ENCODE peak calls at places on chromosome 13, in four cellular contexts. X, Y, U and H are unnamed samples.

GRCh38 chr13:104385409-104385808 is 1319.2 kb upstream of the SLC10A2 start:
- DNase-seq in Y (no peak), U (no peak), X (no peak), H (no peak)

GRCh38 chr13:32940601-32941000 is 75.6 kb upstream of the KL start:
- DNase-seq in X (peak), Y (no peak), U (no peak), H (no peak)

GRCh38 chr13:51970251-51970793 is 40.9 kb downstream of the ATP7B start:
- DNase-seq in X (no peak), Y (no peak), U (no peak), H (no peak)

GRCh38 chr13:26722321-26722720 is 38.3 kb downstream of the GPR12 start:
- DNase-seq in X (no peak), Y (no peak), U (no peak), H (no peak)

GRCh38 chr13:50365300-50365682 is 350.0 kb downstream of the KCNRG start:
- DNase-seq in Y (no peak), X (no peak), U (no peak), H (no peak)

GRCh38 chr13:84985860-84986259 is 813.4 kb downstream of the SLITRK6 start:
- DNase-seq in U (no peak), X (no peak), Y (no peak), H (no peak)

GRCh38 chr13:114099191-114099590 is 33.2 kb downstream of the RASA3 start:
- DNase-seq in Y (no peak), U (peak), X (peak), H (no peak)

GRCh38 chr13:113980489-113981064 is 6.7 kb upstream of the C13orf46 start:
- DNase-seq in U (no peak), X (no peak), Y (no peak), H (no peak)

GRCh38 chr13:30803791-30804190 is 68.4 kb downstream of the ALOX5AP start:
- DNase-seq in U (no peak), Y (no peak), X (no peak), H (no peak)
- TF ChIP-seq TCF12 in U (no peak), Y (no peak), X (no peak), H (no peak)

DNA sequence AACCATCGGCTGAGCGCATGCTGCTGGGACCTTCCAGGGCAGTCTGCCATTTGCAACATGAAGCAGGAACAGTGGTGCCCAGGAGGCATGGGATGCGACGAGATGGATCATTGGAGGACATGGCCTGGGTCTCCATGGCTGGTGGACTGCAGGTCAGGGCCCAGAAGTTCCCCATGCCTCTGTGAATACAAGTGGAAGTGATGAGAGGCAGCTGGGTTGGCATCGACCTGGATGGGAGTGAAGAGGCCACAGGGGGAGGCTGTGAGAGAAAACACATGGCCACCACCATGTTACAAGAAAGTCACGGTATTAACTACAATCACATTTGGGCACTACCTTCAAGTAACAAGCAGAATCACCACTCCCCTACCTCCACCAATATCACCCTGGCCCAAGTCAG is 262.0 kb downstream of the FOXO1 start:
- DNase-seq in X (no peak), Y (no peak), U (no peak), H (no peak)
- TF ChIP-seq RAD21 in X (no peak), Y (no peak), U (no peak), H (no peak)

GRCh38 chr13:30797847-30798246 is 62.5 kb downstream of the ALOX5AP start:
- DNase-seq in U (no peak), Y (no peak), X (no peak), H (no peak)

GRCh38 chr13:30796833-30797601 is 61.7 kb downstream of the ALOX5AP start:
- DNase-seq in U (no peak), Y (no peak), X (no peak), H (no peak)

GRCh38 chr13:30800107-30800506 is 64.8 kb downstream of the ALOX5AP start:
- DNase-seq in X (no peak), Y (no peak), U (no peak), H (no peak)

GRCh38 chr13:30796132-30796832 is 60.9 kb downstream of the ALOX5AP start:
- DNase-seq in X (no peak), Y (peak), U (no peak), H (no peak)

DNA sequence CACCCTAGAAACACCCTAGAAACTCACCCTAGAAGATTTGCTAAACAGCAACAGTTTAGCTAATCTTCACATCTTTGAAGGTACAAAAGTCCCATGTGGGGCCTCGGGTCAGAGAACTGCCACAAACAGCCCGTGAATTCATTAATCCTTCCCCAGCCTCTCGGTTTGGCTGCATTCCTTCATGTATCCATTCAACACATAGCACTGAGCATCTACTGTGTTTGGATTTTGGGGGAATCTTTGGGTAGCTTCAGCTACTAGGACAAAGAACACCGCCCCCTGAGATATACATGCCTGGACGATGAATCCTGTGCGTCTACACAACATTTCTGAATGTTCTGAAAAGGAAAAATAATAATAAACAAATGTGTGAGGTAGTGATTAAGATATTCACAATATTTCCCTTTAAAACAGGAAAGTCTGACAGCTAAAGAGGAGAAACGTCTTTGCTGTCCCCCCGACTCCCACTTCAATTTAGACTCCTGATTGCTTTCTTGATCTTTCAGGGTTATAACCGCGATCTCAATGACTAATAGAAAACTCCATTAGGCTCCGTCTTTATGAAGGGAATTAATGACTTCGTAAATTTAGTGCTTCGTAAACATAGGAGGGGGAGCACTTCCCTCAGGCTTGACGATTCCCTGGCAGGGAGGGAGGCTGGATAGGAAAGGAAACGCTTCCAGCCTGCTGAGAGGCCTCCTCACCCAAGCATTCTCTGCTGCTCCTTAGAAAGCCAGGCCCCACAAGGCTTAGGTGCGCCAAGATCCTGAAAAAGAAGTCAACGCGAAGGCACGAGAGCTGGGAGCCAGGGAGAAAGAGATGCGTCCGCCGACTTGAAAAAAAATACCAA is 63.7 kb downstream of the ALOX5AP start:
- DNase-seq in Y (no peak), X (no peak), U (peak), H (no peak)
- TF ChIP-seq TCF12 in Y (no peak), X (no peak), U (no peak), H (no peak)

DNA sequence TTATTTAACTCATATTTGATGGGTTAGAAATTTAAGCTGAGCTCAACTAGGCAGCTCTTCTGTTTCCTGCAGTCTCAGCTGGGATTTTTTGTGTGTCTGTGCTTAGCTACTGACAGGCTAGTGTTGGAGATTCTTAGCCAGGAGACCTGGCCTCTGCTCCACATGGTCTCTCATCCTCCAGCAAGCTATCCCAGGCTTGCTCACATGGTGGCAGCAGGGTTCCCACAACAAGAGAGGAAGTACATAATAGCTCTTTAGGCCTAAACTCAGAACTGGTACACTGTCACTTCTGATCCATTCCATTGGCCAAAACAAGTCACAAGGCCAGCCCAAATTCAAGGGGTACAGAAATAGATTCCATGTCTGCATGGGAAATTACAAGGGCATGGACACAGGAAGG is 406.2 kb downstream of the SUCLA2 start:
- DNase-seq in Y (no peak), U (no peak), X (no peak), H (no peak)
- TF ChIP-seq RAD21 in Y (no peak), U (no peak), X (no peak), H (peak)

DNA sequence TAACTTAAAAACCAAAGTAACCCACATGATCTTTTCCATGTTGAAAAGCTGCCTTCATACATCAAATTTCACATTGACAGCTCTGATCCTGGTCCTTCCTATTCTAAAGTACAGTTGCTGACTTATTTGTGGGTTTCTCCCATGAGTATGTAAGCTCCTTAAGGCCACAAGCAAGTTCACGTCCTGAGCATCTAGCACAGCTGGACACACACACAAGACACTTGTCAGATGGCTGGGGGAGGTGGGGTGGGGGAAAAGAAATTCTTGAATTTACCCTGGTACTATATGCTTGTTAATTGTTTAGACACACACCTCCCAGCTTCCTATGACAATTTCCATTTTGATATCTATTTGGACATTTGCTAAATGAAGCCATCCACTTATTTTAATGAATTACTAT is 162.8 kb downstream of the ZIC5 start:
- DNase-seq in Y (no peak), X (no peak), U (no peak), H (no peak)
- TF ChIP-seq TCF12 in Y (no peak), X (no peak), U (no peak), H (no peak)